ENCODE peak calls at places on chromosome 13, in five cellular contexts. J is stomach, L is NCI-H2081 treated with DMSO at 0.1 percent for 48 hours, C is colonic mucosa, B is mucosa of descending colon. A is an unnamed sample.

GRCh38 chr13:75581874-75582640 is 32.5 kb downstream of the UCHL3 start:
- DNase-seq in J (no peak), L (no peak), C (no peak), B (no peak), A (no peak)

GRCh38 chr13:43905435-43906031 is 25.8 kb downstream of the LACC1 start:
- DNase-seq in J (no peak), L (no peak), C (peak), B (peak), A (peak)

GRCh38 chr13:41746259-41746658 is 214.7 kb downstream of the VWA8 start:
- DNase-seq in J (no peak), L (no peak), C (no peak), B (no peak), A (no peak)

GRCh38 chr13:59409651-59410200 is 754.0 kb downstream of the DIAPH3 start:
- DNase-seq in J (no peak), L (no peak), C (no peak), B (no peak), A (no peak)

GRCh38 chr13:45335397-45336024 is 5.5 kb downstream of the TPT1 start:
- DNase-seq in J (no peak), L (no peak), C (no peak), B (no peak), A (no peak)

GRCh38 chr13:28820099-28821051 is at the start of gene MTUS2:
- DNase-seq in J (no peak), L (no peak), C (no peak), B (no peak), A (peak)

GRCh38 chr13:29849071-29849541 is 1.3 kb downstream of the UBL3 start:
- DNase-seq in J (no peak), L (no peak), C (peak), B (peak), A (peak)

GRCh38 chr13:40922437-40923040 is 96.6 kb downstream of the ELF1 start:
- DNase-seq in J (no peak), L (no peak), C (peak), B (peak), A (no peak)

GRCh38 chr13:86882835-86883234 is 788.3 kb upstream of the SLITRK5 start:
- DNase-seq in J (no peak), L (no peak), C (no peak), B (no peak), A (no peak)

GRCh38 chr13:101360525-101360924 is 55.8 kb downstream of the NALCN start:
- DNase-seq in J (no peak), L (no peak), C (no peak), B (no peak), A (no peak)

GRCh38 chr13:21150013-21150412 is 26.3 kb downstream of the SKA3 start:
- DNase-seq in J (no peak), L (no peak), C (no peak), B (no peak), A (no peak)

GRCh38 chr13:99528547-99528946 is 27.3 kb downstream of the TM9SF2 start:
- DNase-seq in J (no peak), L (peak), C (no peak), B (peak), A (no peak)

GRCh38 chr13:44801990-44802389 is 187.3 kb downstream of the NUFIP1 start:
- DNase-seq in J (peak), L (no peak), C (no peak), B (no peak), A (no peak)

GRCh38 chr13:100517135-100517534 is 71.5 kb downstream of the GGACT start:
- DNase-seq in J (peak), L (no peak), C (peak), B (peak), A (peak)

GRCh38 chr13:103640617-103641016 is 574.4 kb upstream of the SLC10A2 start:
- DNase-seq in J (no peak), L (no peak), C (no peak), B (no peak), A (no peak)

GRCh38 chr13:102983496-102983895 is 82.7 kb downstream of the SLC10A2 start:
- DNase-seq in J (no peak), L (no peak), C (no peak), B (no peak), A (no peak)